ENCODE peak calls at places on chromosomes 5 and 9, in nine cellular contexts. F is IMR-90, M is small intestine, Y is neural progenitor cell, A is adrenal gland, E is SK-N-SH, P is left ventricle myocardium inferior, T is mammary epithelial cell, G is heart left ventricle. I is an unnamed sample. For H3K4me1, the result is how much of the 10 kb centered on the place peaks cover.

GRCh38 chr5:149240354-149240998 is 31.2 kb upstream of the AFAP1L1 start:
- DNase-seq in F (no peak), M (peak), Y (no peak), A (peak), E (no peak), P (no peak), T (no peak), G (no peak), I (peak)

GRCh38 chr9:75591972-75592371 is 298.5 kb upstream of the PCSK5 start:
- DNase-seq in F (no peak), M (no peak), Y (no peak), A (no peak), E (no peak), P (no peak), T (no peak), G (no peak), I (no peak)

GRCh38 chr9:105968811-105969466 is 274.6 kb downstream of the TMEM38B start:
- DNase-seq in F (no peak), M (no peak), Y (no peak), A (no peak), E (no peak), P (no peak), T (no peak), G (no peak), I (no peak)

GRCh38 chr5:159581502-159582249 is 251.4 kb upstream of the IL12B start:
- DNase-seq in F (peak), M (no peak), Y (no peak), A (peak), E (no peak), P (no peak), T (peak), G (peak), I (peak)

GRCh38 chr5:169563369-169563768 is 20.2 kb upstream of the SPDL1 start:
- DNase-seq in F (no peak), M (no peak), Y (no peak), A (no peak), E (no peak), P (no peak), T (no peak), G (no peak), I (no peak)

GRCh38 chr9:37994639-37995347 is 74.2 kb downstream of the SHB start:
- DNase-seq in F (peak), M (peak), Y (no peak), A (peak), E (peak), P (peak), T (no peak), G (peak), I (peak)

GRCh38 chr5:145848854-145849253 is 13.7 kb upstream of the PRELID2 start:
- DNase-seq in F (peak), M (no peak), Y (no peak), A (no peak), E (no peak), P (no peak), T (peak), G (no peak), I (no peak)

GRCh38 chr9:126806336-126806735 is 1.5 kb downstream of the ZBTB43 start:
- DNase-seq in F (peak), M (no peak), Y (no peak), A (no peak), E (no peak), P (no peak), T (peak), G (no peak), I (no peak)

GRCh38 chr9:84791608-84792007 is 122.1 kb downstream of the NTRK2 start:
- DNase-seq in F (no peak), M (no peak), Y (no peak), A (no peak), E (no peak), P (no peak), T (no peak), G (no peak), I (no peak)

GRCh38 chr5:134133213-134133994 is 18.9 kb downstream of the TCF7 start:
- DNase-seq in F (no peak), M (no peak), Y (no peak), A (no peak), E (no peak), P (peak), T (no peak), G (peak), I (no peak)

GRCh38 chr5:142032747-142033631 is 20.2 kb upstream of the GNPDA1 start:
- DNase-seq in F (no peak), M (no peak), Y (no peak), A (no peak), E (no peak), P (no peak), T (no peak), G (no peak), I (no peak)

GRCh38 chr9:124272118-124272517 is 14.4 kb downstream of the NEK6 start:
- DNase-seq in F (no peak), M (no peak), Y (peak), A (no peak), E (no peak), P (no peak), T (no peak), G (no peak), I (no peak)

GRCh38 chr5:143837306-143837848 is 25.4 kb downstream of the HMHB1 start:
- DNase-seq in F (peak), M (peak), Y (no peak), A (no peak), E (peak), P (no peak), T (no peak), G (peak), I (no peak)

GRCh38 chr9:71806916-71807315 is 38.6 kb upstream of the CEMIP2 start:
- DNase-seq in F (peak), M (peak), Y (peak), A (peak), E (peak), P (peak), T (peak), G (peak), I (peak)

GRCh38 chr9:35783418-35783817 is 8.0 kb upstream of the NPR2 start:
- DNase-seq in F (no peak), M (no peak), Y (no peak), A (no peak), E (no peak), P (no peak), T (no peak), G (no peak), I (no peak)

GRCh38 chr9:85212887-85213286 is 528.9 kb downstream of the AGTPBP1 start:
- DNase-seq in F (no peak), M (no peak), Y (no peak), A (no peak), E (no peak), P (no peak), T (peak), G (no peak), I (no peak)

GRCh38 chr9:38226491-38226951 is 157.5 kb upstream of the SHB start:
- DNase-seq in F (peak), M (no peak), Y (no peak), A (no peak), E (no peak), P (no peak), T (no peak), G (no peak), I (no peak)

GRCh38 chr9:134724231-134724911 is 82.8 kb downstream of the COL5A1 start:
- DNase-seq in F (peak), M (no peak), Y (no peak), A (no peak), E (no peak), P (peak), T (no peak), G (peak), I (no peak)

GRCh38 chr5:30600892-30601291 is 592.6 kb upstream of the CDH6 start:
- DNase-seq in F (no peak), M (no peak), Y (no peak), A (no peak), E (no peak), P (no peak), T (no peak), G (no peak), I (no peak)

GRCh38 chr5:51465165-51465564 is 81.9 kb downstream of the ISL1 start:
- DNase-seq in F (no peak), M (no peak), Y (peak), A (no peak), E (peak), P (no peak), T (no peak), G (no peak), I (no peak)

GRCh38 chr5:131999991-132000490 is 11.4 kb downstream of the ACSL6 start:
- DNase-seq in F (no peak), M (no peak), Y (no peak), A (no peak), E (peak), P (no peak), T (no peak), G (no peak), I (no peak)

GRCh38 chr5:140341591-140341990 is 4.8 kb downstream of the HBEGF start:
- DNase-seq in F (no peak), M (no peak), Y (no peak), A (no peak), E (no peak), P (peak), T (peak), G (peak), I (no peak)

GRCh38 chr5:105407190-105407589 is 1844.6 kb upstream of the NUDT12 start:
- DNase-seq in F (no peak), M (no peak), Y (no peak), A (no peak), E (no peak), P (no peak), T (no peak), G (no peak), I (no peak)

GRCh38 chr5:117680421-117680820 is 1105.8 kb upstream of the SEMA6A start:
- DNase-seq in F (peak), M (no peak), Y (no peak), A (no peak), E (no peak), P (no peak), T (no peak), G (no peak), I (no peak)

GRCh38 chr9:129177443-129177790 is 644 bp downstream of the IER5L start:
- DNase-seq in F (no peak), M (no peak), Y (no peak), A (no peak), E (peak), P (no peak), T (no peak), G (no peak), I (no peak)

GRCh38 chr9:90546200-90546599 is 96.4 kb downstream of the DIRAS2 start:
- DNase-seq in F (peak), M (peak), Y (peak), A (peak), E (peak), P (no peak), T (peak), G (no peak), I (no peak)

GRCh38 chr5:101174981-101175380 is 271.9 kb upstream of the ST8SIA4 start:
- DNase-seq in F (no peak), M (no peak), Y (no peak), A (no peak), E (no peak), P (no peak), T (no peak), G (no peak), I (no peak)

GRCh38 chr5:56951131-56951945 is 585 bp downstream of the MIER3 start:
- DNase-seq in F (no peak), M (peak), Y (peak), A (peak), E (peak), P (peak), T (peak), G (peak), I (no peak)

GRCh38 chr5:118220491-118220890 is 767.9 kb downstream of the DTWD2 start:
- DNase-seq in F (no peak), M (no peak), Y (no peak), A (no peak), E (no peak), P (no peak), T (no peak), G (no peak), I (no peak)

GRCh38 chr9:136054146-136054545 is 40.9 kb downstream of the NACC2 start:
- DNase-seq in F (no peak), M (no peak), Y (no peak), A (no peak), E (peak), P (no peak), T (no peak), G (no peak), I (no peak)

GRCh38 chr5:60677831-60678664 is 21.9 kb downstream of the DEPDC1B start:
- DNase-seq in F (peak), M (peak), Y (peak), A (no peak), E (peak), P (no peak), T (peak), G (no peak), I (no peak)

GRCh38 chr5:139646912-139647391 is 1.2 kb upstream of the CXXC5 start:
- DNase-seq in F (no peak), M (no peak), Y (peak), A (no peak), E (peak), P (peak), T (no peak), G (peak), I (no peak)

GRCh38 chr9:36163049-36163839 is 5.9 kb upstream of the CCIN start:
- DNase-seq in F (peak), M (no peak), Y (peak), A (peak), E (peak), P (peak), T (no peak), G (peak), I (no peak)

GRCh38 chr5:54136666-54137440 is 173.5 kb downstream of the ARL15 start:
- DNase-seq in F (no peak), M (no peak), Y (no peak), A (no peak), E (no peak), P (no peak), T (no peak), G (no peak), I (no peak)

GRCh38 chr5:123422433-123423277 is 548 bp downstream of the CEP120 start:
- DNase-seq in F (peak), M (peak), Y (peak), A (peak), E (no peak), P (no peak), T (peak), G (no peak), I (no peak)

GRCh38 chr9:79684711-79685575 is 113.2 kb downstream of the TLE4 start:
- DNase-seq in F (peak), M (no peak), Y (no peak), A (no peak), E (no peak), P (no peak), T (peak), G (no peak), I (no peak)

GRCh38 chr9:79685576-79685975 is 113.8 kb downstream of the TLE4 start:
- DNase-seq in F (peak), M (no peak), Y (no peak), A (no peak), E (no peak), P (no peak), T (peak), G (no peak), I (no peak)

GRCh38 chr9:79688363-79688762 is 116.6 kb downstream of the TLE4 start:
- DNase-seq in F (no peak), M (no peak), Y (no peak), A (no peak), E (no peak), P (no peak), T (no peak), G (no peak), I (no peak)

GRCh38 chr9:79687131-79687447 is 115.3 kb downstream of the TLE4 start:
- DNase-seq in F (no peak), M (peak), Y (no peak), A (no peak), E (no peak), P (no peak), T (no peak), G (no peak), I (no peak)

GRCh38 chr9:79686381-79687130 is 114.8 kb downstream of the TLE4 start:
- DNase-seq in F (peak), M (no peak), Y (no peak), A (peak), E (no peak), P (no peak), T (peak), G (no peak), I (no peak)
- H3K4me3 ChIP-seq in F (no peak), M (no peak), Y (no peak), A (no peak), E (no peak), P (no peak), T (no peak), G (no peak), I (no peak)

GRCh38 chr9:13264788-13265187 is 14.7 kb downstream of the MPDZ start:
- DNase-seq in F (no peak), M (no peak), Y (no peak), A (no peak), E (no peak), P (no peak), T (no peak), G (no peak), I (no peak)
- H3K4me1 ChIP-seq in F (under half), M (under half), Y (under half), A (under half), E (under half), P (half or more), T (under half), G (under half), I (under half)

GRCh38 chr5:150500328-150500841 is 7.5 kb upstream of the NDST1 start:
- DNase-seq in F (no peak), M (peak), Y (no peak), A (peak), E (no peak), P (peak), T (no peak), G (peak), I (no peak)
- H3K4me3 ChIP-seq in F (no peak), M (no peak), Y (no peak), A (no peak), E (no peak), P (no peak), T (no peak), G (no peak), I (no peak)

DNA sequence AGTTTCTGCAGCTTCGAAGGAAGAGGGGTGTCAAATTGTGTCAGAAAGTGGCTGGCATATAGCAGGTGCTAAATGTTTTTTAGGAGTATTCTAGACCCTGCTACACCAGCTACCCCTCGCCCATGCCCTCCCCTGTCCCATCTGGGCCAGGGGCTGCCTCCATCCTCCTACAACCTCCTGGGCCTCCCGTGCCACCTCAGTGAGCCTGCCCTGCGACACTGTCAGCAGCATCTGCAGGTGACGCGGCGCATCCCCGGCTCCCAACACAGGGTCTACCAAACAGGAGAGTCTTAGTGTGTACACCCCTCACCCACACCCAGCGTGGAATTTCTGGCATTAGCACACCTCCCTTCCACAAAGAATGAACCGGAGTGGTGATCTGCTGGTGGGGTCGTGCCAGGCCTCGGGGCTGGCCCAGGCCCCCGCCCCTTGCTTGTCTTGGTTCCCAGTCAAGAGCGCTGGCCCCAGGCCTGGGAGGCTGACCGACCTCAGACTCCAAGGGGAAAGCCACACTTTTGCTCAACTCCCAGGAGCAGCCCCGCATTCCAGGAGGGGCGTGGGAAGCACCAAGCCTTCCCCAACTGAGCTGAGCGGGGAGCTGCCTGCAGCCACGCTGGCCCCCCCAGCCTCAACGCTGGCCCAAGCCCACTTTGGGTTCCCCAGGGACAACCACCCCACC is 55.2 kb downstream of the NEURL1B start:
- DNase-seq in F (no peak), M (no peak), Y (no peak), A (no peak), E (no peak), P (peak), T (no peak), G (peak), I (no peak)
- H3K4me1 ChIP-seq in F (under half), M (under half), Y (under half), A (under half), E (under half), P (half or more), T (under half), G (under half), I (under half)